ENCODE peak calls at places on chromosomes 6 and 20, in seven cellular contexts. Y is NAMALWA; M is activated T-cell treated with anti-CD3 and anti-CD28 coated beads, Interleukin-2, amount 50 U/mL, for 24 hours; V is activated naive CD8-positive, alpha-beta T cell treated with anti-CD3 and anti-CD28 coated beads, Interleukin-2, amount 10 ng/mL, durations not matched to agents 7 days and 5 days; B is fibroblast of the aortic adventitia; O is activated T-helper 2 cell treated with anti-CD3 and anti-CD28 coated beads, Interferon-gamma antibody, Interleukin-2, Interleukin-4, amounts not matched to agents 10 μg/mL and 5 μg/mL and 100 μg/mL, durations not matched to agents 14 hours and 24 hours and 36 hours; H is epithelial cell of esophagus. X is an unnamed sample.
A peak's percentile ranks its signal among the peaks of the same experiment; 100 is the strongest.

GRCh38 chr20:44702776-44703175 is 12.4 kb upstream of the CCN5 start:
- DNase-seq in B (peak; percentile 98), M (no peak), V (no peak), Y (peak; percentile 85), O (no peak), H (no peak), X (peak; percentile 61)

GRCh38 chr20:40942775-40943174 is 85.8 kb upstream of the TOP1 start:
- DNase-seq in M (no peak), H (no peak), B (no peak), O (no peak), Y (no peak), V (no peak), X (no peak)

GRCh38 chr6:126107475-126108121 is 121.3 kb downstream of the TRMT11 start:
- DNase-seq in O (no peak), H (no peak), B (peak; percentile 74), V (no peak), M (no peak), Y (no peak), X (no peak)

GRCh38 chr6:142444388-142444787 is 142.6 kb downstream of the ADGRG6 start:
- DNase-seq in O (no peak), V (no peak), H (no peak), M (no peak), B (no peak), Y (no peak), X (no peak)

GRCh38 chr6:111096246-111096645 is 8.9 kb downstream of the SLC16A10 start:
- DNase-seq in O (no peak), H (peak; percentile 89), V (no peak), M (no peak), Y (peak; percentile 22), B (no peak), X (peak; percentile 91)

GRCh38 chr6:145669627-145670034 is 65.7 kb downstream of the EPM2A start:
- DNase-seq in V (no peak), M (no peak), H (peak; percentile 31), B (peak; percentile 80), Y (no peak), O (no peak), X (no peak)

GRCh38 chr6:106870069-106870468 is 104.5 kb downstream of the CD24 start:
- DNase-seq in H (peak; percentile 94), B (peak; percentile 89), M (no peak), V (no peak), O (no peak), Y (no peak), X (no peak)

GRCh38 chr6:125393449-125393858 is 91.7 kb upstream of the HDDC2 start:
- DNase-seq in O (no peak), H (no peak), M (no peak), Y (no peak), B (no peak), V (peak; percentile 26), X (no peak)

GRCh38 chr6:44342052-44342451 is 398 bp upstream of the SPATS1 start:
- DNase-seq in Y (no peak), B (peak; percentile 6), V (no peak), O (no peak), H (no peak), M (no peak), X (peak; percentile 6)

GRCh38 chr6:132730560-132730959 is 16.7 kb upstream of the VNN1 start:
- DNase-seq in B (peak; percentile 34), Y (no peak), O (no peak), M (no peak), V (no peak), H (peak; percentile 93), X (no peak)

GRCh38 chr6:118705799-118706481 is 54.5 kb upstream of the CEP85L start:
- DNase-seq in O (no peak), Y (peak; percentile 27), H (peak; percentile 55), M (no peak), V (no peak), B (peak; percentile 55), X (no peak)

GRCh38 chr20:52783769-52784168 is 188.4 kb upstream of the TSHZ2 start:
- DNase-seq in Y (peak; percentile 36), V (no peak), O (no peak), M (peak; percentile 37), H (peak; percentile 27), B (no peak), X (no peak)

GRCh38 chr6:43944908-43945777 is 175.1 kb downstream of the VEGFA start:
- DNase-seq in Y (no peak), B (peak; percentile 24), M (no peak), O (no peak), V (peak; percentile 2), H (no peak), X (no peak)

GRCh38 chr20:56540415-56540814 is 7.4 kb downstream of the FAM209B start:
- DNase-seq in M (no peak), B (no peak), H (no peak), V (no peak), Y (no peak), O (no peak), X (no peak)

GRCh38 chr6:9537381-9537780 is 877.5 kb downstream of the TFAP2A start:
- DNase-seq in B (peak; percentile 54), V (no peak), M (no peak), Y (no peak), H (no peak), O (no peak), X (no peak)

GRCh38 chr20:905396-905961 is 10.7 kb downstream of the ANGPT4 start:
- DNase-seq in Y (no peak), V (no peak), O (no peak), M (no peak), B (no peak), H (no peak), X (no peak)